ENCODE peak calls at places on chromosomes 3 and 15, in nine cellular contexts. P is natural killer cell, F is uterus, I is brain microvascular endothelial cell, J is A549, C is body of pancreas, N is ovary, Q is heart right ventricle, O is heart left ventricle. G is an unnamed sample.

GRCh38 chr15:60389261-60390077 is 8.3 kb downstream of the ANXA2 start:
- DNase-seq in P (no peak), F (no peak), I (no peak), J (no peak), C (no peak), N (no peak), Q (no peak), O (no peak), G (no peak)

GRCh38 chr3:169008772-169009358 is 654.6 kb downstream of the MECOM start:
- DNase-seq in P (no peak), F (no peak), I (no peak), J (no peak), C (no peak), N (no peak), Q (no peak), O (no peak), G (no peak)

GRCh38 chr15:69760890-69761568 is 308.4 kb downstream of the RPLP1 start:
- DNase-seq in P (peak), F (peak), I (peak), J (peak), C (peak), N (peak), Q (no peak), O (no peak), G (peak)

GRCh38 chr15:101498731-101499480 is 9.4 kb upstream of the PCSK6 start:
- DNase-seq in P (no peak), F (no peak), I (no peak), J (no peak), C (no peak), N (no peak), Q (no peak), O (no peak), G (no peak)

GRCh38 chr3:187368251-187368733 is at the start of gene RTP4:
- DNase-seq in P (peak), F (peak), I (no peak), J (no peak), C (peak), N (no peak), Q (no peak), O (no peak), G (peak)

GRCh38 chr3:46953265-46954010 is 23.1 kb downstream of the CCDC12 start:
- DNase-seq in P (no peak), F (no peak), I (no peak), J (no peak), C (no peak), N (no peak), Q (no peak), O (peak), G (no peak)

GRCh38 chr3:179149239-179149887 is 1.2 kb downstream of the PIK3CA start:
- DNase-seq in P (no peak), F (peak), I (peak), J (peak), C (peak), N (peak), Q (no peak), O (no peak), G (peak)

GRCh38 chr15:80058851-80059785 is at the start of gene ZFAND6:
- DNase-seq in P (peak), F (peak), I (peak), J (peak), C (peak), N (peak), Q (peak), O (peak), G (peak)

GRCh38 chr3:48538451-48538850 is 18.2 kb downstream of the PFKFB4 start:
- DNase-seq in P (no peak), F (no peak), I (no peak), J (no peak), C (no peak), N (no peak), Q (no peak), O (peak), G (no peak)

GRCh38 chr15:72540606-72541237 is 66.6 kb downstream of the ARIH1 start:
- DNase-seq in P (no peak), F (no peak), I (no peak), J (no peak), C (no peak), N (no peak), Q (no peak), O (no peak), G (no peak)

GRCh38 chr3:16130066-16130465 is 44.4 kb upstream of the GALNT15 start:
- DNase-seq in P (no peak), F (no peak), I (peak), J (no peak), C (peak), N (no peak), Q (no peak), O (no peak), G (no peak)

GRCh38 chr3:65597225-65597951 is 441.3 kb downstream of the MAGI1 start:
- DNase-seq in P (no peak), F (no peak), I (no peak), J (no peak), C (peak), N (peak), Q (peak), O (peak), G (peak)

GRCh38 chr3:136957751-136958288 is at the start of gene IL20RB:
- DNase-seq in P (no peak), F (no peak), I (no peak), J (no peak), C (no peak), N (no peak), Q (no peak), O (no peak), G (no peak)

GRCh38 chr3:112770026-112770626 is 76.5 kb downstream of the CD200R1L start:
- DNase-seq in P (no peak), F (peak), I (peak), J (no peak), C (peak), N (no peak), Q (peak), O (no peak), G (peak)

GRCh38 chr3:37863949-37864822 is 2.5 kb downstream of the CTDSPL start:
- DNase-seq in P (no peak), F (no peak), I (no peak), J (no peak), C (peak), N (no peak), Q (no peak), O (no peak), G (peak)

GRCh38 chr15:83462953-83463433 is 15.9 kb downstream of the SH3GL3 start:
- DNase-seq in P (no peak), F (no peak), I (no peak), J (no peak), C (no peak), N (no peak), Q (no peak), O (no peak), G (no peak)

GRCh38 chr3:194095464-194095863 is 40.5 kb upstream of the HES1 start:
- DNase-seq in P (no peak), F (peak), I (no peak), J (no peak), C (peak), N (no peak), Q (peak), O (no peak), G (peak)

GRCh38 chr15:32641517-32642059 is at the start of gene SCG5:
- DNase-seq in P (no peak), F (no peak), I (peak), J (no peak), C (peak), N (peak), Q (no peak), O (no peak), G (no peak)

GRCh38 chr3:60856299-60857046 is 394.8 kb downstream of the FHIT start:
- DNase-seq in P (no peak), F (no peak), I (no peak), J (no peak), C (no peak), N (no peak), Q (no peak), O (no peak), G (no peak)

GRCh38 chr3:110248666-110249065 is 823.0 kb upstream of the NECTIN3 start:
- DNase-seq in P (no peak), F (no peak), I (no peak), J (no peak), C (no peak), N (no peak), Q (no peak), O (no peak), G (no peak)

GRCh38 chr3:126126811-126127431 is 43.0 kb upstream of the SLC41A3 start:
- DNase-seq in P (peak), F (peak), I (no peak), J (no peak), C (peak), N (peak), Q (peak), O (peak), G (no peak)

GRCh38 chr3:186108106-186108940 is 566 bp downstream of the ETV5 start:
- DNase-seq in P (peak), F (no peak), I (peak), J (peak), C (peak), N (peak), Q (peak), O (peak), G (peak)

GRCh38 chr3:122679085-122679466 is 1.6 kb upstream of the PARP14 start:
- DNase-seq in P (peak), F (peak), I (peak), J (peak), C (peak), N (peak), Q (peak), O (peak), G (peak)

GRCh38 chr3:32296251-32297204 is 58.0 kb downstream of the CMTM8 start:
- DNase-seq in P (peak), F (peak), I (peak), J (peak), C (peak), N (peak), Q (peak), O (peak), G (peak)

GRCh38 chr3:128879125-128879969 is at the start of gene ACAD9:
- DNase-seq in P (peak), F (peak), I (peak), J (peak), C (peak), N (peak), Q (peak), O (peak), G (peak)

GRCh38 chr3:60893946-60894345 is 357.3 kb downstream of the FHIT start:
- DNase-seq in P (no peak), F (no peak), I (no peak), J (no peak), C (no peak), N (no peak), Q (no peak), O (no peak), G (no peak)

GRCh38 chr15:48604567-48604966 is 40.9 kb downstream of the FBN1 start:
- DNase-seq in P (no peak), F (no peak), I (no peak), J (no peak), C (no peak), N (no peak), Q (no peak), O (no peak), G (no peak)

GRCh38 chr15:48601095-48601494 is 44.4 kb downstream of the FBN1 start:
- DNase-seq in P (no peak), F (no peak), I (no peak), J (no peak), C (no peak), N (no peak), Q (no peak), O (no peak), G (no peak)

GRCh38 chr15:48603922-48604321 is 41.6 kb downstream of the FBN1 start:
- DNase-seq in P (no peak), F (no peak), I (no peak), J (no peak), C (no peak), N (no peak), Q (no peak), O (no peak), G (no peak)

GRCh38 chr15:48602358-48603122 is 43.0 kb downstream of the FBN1 start:
- DNase-seq in P (no peak), F (no peak), I (peak), J (no peak), C (no peak), N (no peak), Q (no peak), O (no peak), G (no peak)

DNA sequence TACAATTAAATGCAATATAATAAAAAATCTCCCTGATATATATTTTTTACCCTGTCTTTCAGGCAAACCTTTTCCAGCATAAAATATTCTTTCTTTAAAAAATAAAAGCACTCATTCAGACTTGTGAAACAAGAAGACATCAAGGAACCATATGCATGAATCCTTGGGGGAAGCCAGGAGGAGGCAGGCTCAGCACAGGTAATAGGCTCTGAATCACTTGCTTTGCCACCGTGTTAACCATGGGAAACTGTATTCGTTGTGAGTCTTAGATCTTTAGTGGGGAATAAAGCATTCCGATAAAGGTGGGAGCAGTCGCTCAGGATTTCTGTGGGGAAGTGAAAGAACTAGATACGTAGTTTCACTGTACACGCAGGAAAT is 42.4 kb downstream of the FBN1 start:
- DNase-seq in P (no peak), F (no peak), I (no peak), J (no peak), C (no peak), N (no peak), Q (no peak), O (no peak), G (no peak)
- TF ChIP-seq CTCF in P (no peak), F (no peak), I (peak), J (no peak), C (no peak), N (no peak), Q (no peak), O (no peak), G (no peak)

GRCh38 chr3:180340395-180340794 is 261.6 kb upstream of the TTC14 start:
- DNase-seq in P (no peak), F (no peak), I (no peak), J (no peak), C (no peak), N (no peak), Q (no peak), O (no peak), G (no peak)

GRCh38 chr3:180330440-180330839 is 271.5 kb upstream of the TTC14 start:
- DNase-seq in P (no peak), F (no peak), I (no peak), J (no peak), C (no peak), N (no peak), Q (no peak), O (no peak), G (no peak)

GRCh38 chr3:180329847-180330246 is 272.1 kb upstream of the TTC14 start:
- DNase-seq in P (no peak), F (no peak), I (no peak), J (no peak), C (no peak), N (no peak), Q (no peak), O (no peak), G (no peak)

GRCh38 chr3:180332608-180333007 is 269.4 kb upstream of the TTC14 start:
- DNase-seq in P (no peak), F (no peak), I (no peak), J (no peak), C (no peak), N (no peak), Q (no peak), O (no peak), G (no peak)

DNA sequence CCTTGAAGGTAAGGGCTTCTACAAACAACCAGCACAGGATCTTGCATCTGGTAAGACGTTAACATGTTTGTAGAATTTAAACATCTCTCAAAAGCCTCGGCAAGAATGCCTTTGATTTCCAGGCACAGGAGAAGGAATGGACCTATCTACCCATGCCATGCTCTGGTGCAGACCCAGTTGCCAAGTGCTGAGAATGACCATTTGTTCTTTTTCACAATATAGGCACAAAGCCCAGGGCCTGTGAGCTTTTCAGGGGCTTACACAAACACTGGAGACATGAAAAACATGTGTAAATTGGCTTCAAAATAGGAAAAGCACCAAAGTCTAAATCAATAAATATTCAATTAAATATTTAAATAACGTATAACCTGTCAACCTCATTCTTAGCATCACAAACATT is 266.9 kb upstream of the TTC14 start:
- DNase-seq in P (no peak), F (no peak), I (no peak), J (no peak), C (no peak), N (no peak), Q (no peak), O (no peak), G (no peak)
- TF ChIP-seq CTCF in P (no peak), F (no peak), I (no peak), J (no peak), C (no peak), N (no peak), Q (no peak), O (no peak), G (no peak)

GRCh38 chr15:76057332-76058000 is 2.3 kb upstream of the TMEM266 start:
- DNase-seq in P (no peak), F (no peak), I (peak), J (peak), C (peak), N (no peak), Q (no peak), O (no peak), G (peak)

GRCh38 chr15:76060098-76060989 is 559 bp downstream of the TMEM266 start:
- DNase-seq in P (peak), F (no peak), I (no peak), J (no peak), C (no peak), N (no peak), Q (no peak), O (no peak), G (no peak)

GRCh38 chr15:76059320-76060097 is at the start of gene TMEM266:
- DNase-seq in P (peak), F (no peak), I (no peak), J (peak), C (peak), N (peak), Q (peak), O (peak), G (peak)

GRCh38 chr15:76056931-76057330 is 2.9 kb upstream of the TMEM266 start:
- DNase-seq in P (no peak), F (no peak), I (no peak), J (no peak), C (no peak), N (no peak), Q (no peak), O (no peak), G (no peak)

DNA sequence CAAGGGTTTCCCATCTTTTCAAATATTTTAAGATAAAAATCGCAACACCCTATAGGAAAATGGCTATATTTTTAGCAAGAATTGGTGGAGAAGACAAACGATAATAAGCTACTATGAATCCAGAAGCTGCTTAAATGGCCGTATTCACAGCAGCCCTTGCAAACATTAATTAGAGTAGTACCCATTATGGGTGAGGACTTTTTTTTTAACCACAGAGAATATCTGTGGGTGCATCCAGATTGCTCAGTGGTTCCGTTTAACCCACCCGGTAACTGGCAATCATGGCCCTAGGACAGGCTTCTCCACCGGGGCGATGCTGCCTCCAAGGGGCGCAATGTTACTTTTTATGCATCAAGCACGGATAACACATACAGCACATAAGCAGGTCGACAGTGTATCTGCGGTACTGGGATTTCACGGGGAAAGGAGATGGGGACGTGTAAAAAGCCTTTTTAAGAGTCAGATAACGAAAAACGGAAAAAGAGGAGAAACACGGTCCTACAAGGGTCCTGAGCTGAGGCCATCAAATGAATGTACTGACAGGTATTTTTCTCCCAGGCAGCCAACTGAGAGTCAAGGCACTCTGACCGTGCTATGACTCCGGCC is 968 bp upstream of the TMEM266 start:
- DNase-seq in P (no peak), F (no peak), I (no peak), J (peak), C (peak), N (no peak), Q (no peak), O (no peak), G (peak)
- TF ChIP-seq CTCF in P (no peak), F (no peak), I (peak), J (peak), C (peak), N (no peak), Q (no peak), O (no peak), G (no peak)

DNA sequence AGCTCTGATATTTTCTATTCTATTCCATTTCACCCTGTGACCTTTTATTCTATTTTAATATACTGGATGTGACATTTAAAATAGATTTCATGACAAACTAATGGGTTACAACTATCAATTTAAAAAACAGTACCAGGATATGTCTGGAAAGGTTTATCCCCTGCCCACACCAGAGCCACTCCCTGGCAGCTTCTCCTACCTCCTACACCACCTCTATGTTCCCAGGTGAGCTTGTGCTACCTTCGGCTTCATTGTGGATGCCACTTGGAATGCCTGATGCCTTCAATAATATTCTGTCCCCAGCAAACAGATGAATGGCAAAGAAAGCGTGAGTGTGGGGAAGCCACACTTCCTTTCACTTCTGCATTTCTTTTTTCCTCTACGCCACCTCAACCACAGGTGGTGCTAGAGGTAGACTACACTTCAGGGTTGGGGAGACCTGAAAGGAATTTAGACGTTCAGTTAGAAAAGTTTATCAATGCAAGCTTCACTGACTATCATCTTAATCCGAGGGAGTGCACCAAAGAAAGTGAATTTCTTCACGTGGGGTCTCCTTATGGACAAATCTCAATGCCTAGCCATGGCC is 213.0 kb downstream of the SSR3 start:
- DNase-seq in P (no peak), F (no peak), I (no peak), J (no peak), C (no peak), N (no peak), Q (no peak), O (no peak), G (no peak)
- TF ChIP-seq CTCF in P (no peak), F (no peak), I (peak), J (no peak), C (no peak), N (no peak), Q (no peak), O (no peak), G (no peak)

GRCh38 chr15:84775867-84776449 is 27.6 kb downstream of the ZNF592 start:
- DNase-seq in P (no peak), F (no peak), I (no peak), J (no peak), C (no peak), N (no peak), Q (no peak), O (no peak), G (no peak)

GRCh38 chr15:84772467-84772866 is 24.1 kb downstream of the ZNF592 start:
- DNase-seq in P (no peak), F (no peak), I (no peak), J (no peak), C (no peak), N (no peak), Q (no peak), O (no peak), G (no peak)

GRCh38 chr15:84772031-84772430 is 23.6 kb downstream of the ZNF592 start:
- DNase-seq in P (no peak), F (no peak), I (no peak), J (no peak), C (no peak), N (no peak), Q (no peak), O (no peak), G (no peak)

GRCh38 chr15:84778194-84778593 is 29.8 kb downstream of the ZNF592 start:
- DNase-seq in P (no peak), F (no peak), I (no peak), J (no peak), C (no peak), N (no peak), Q (no peak), O (no peak), G (no peak)

DNA sequence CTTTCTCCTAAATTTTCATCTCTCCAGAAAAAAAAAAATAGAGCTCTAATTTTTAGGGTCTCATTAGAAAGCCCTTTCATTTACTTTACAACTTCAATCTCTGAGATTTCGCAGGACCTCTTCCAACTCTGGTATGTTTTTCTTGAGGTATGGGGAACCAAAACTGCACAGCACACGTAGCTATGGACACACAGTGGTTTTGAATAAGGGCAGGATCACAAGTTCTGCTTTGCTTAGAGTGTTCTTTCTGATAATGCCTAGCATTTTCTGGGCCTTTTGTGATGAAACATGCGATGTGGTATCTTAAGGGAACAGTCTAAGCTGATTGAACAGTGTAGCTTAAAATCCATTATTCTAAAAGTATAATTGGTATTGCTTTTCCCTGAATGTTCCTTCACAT is 25.3 kb downstream of the ZNF592 start:
- DNase-seq in P (no peak), F (no peak), I (no peak), J (no peak), C (no peak), N (no peak), Q (no peak), O (no peak), G (no peak)
- TF ChIP-seq CTCF in P (no peak), F (no peak), I (no peak), J (no peak), C (no peak), N (no peak), Q (no peak), O (no peak), G (no peak)

G was measured in Calu3.